ENCODE peak calls at places on chromosomes 12 and 14, in ten cellular contexts. One of them, this sample, is unnamed.

GRCh38 chr14:83483063-83483462 is 1949.4 kb upstream of the SEL1L start:
- DNase-seq in IMR-90: peak; percentile 79
- DNase-seq in SK-N-SH: no peak
- DNase-seq in neuronal stem cell: no peak
- DNase-seq in PC-3: peak; percentile 2
- DNase-seq in GM23248: peak; percentile 35
- DNase-seq in H9: no peak
- DNase-seq in fibroblast of lung: peak; percentile 58
- DNase-seq in neural progenitor cell: no peak
- DNase-seq in mammary epithelial cell: no peak
- DNase-seq in this sample: no peak

GRCh38 chr14:63938198-63939005 is 85.6 kb downstream of the SYNE2 start:
- DNase-seq in PC-3: no peak
- DNase-seq in fibroblast of lung: no peak
- DNase-seq in neuronal stem cell: no peak
- DNase-seq in SK-N-SH: no peak
- DNase-seq in mammary epithelial cell: peak; percentile 63
- DNase-seq in H9: no peak
- DNase-seq in GM23248: no peak
- DNase-seq in IMR-90: peak; percentile 2
- DNase-seq in neural progenitor cell: no peak
- DNase-seq in this sample: no peak

GRCh38 chr14:71475916-71476315 is 456.3 kb upstream of the RGS6 start:
- DNase-seq in GM23248: no peak
- DNase-seq in fibroblast of lung: no peak
- DNase-seq in neuronal stem cell: no peak
- DNase-seq in H9: no peak
- DNase-seq in PC-3: no peak
- DNase-seq in mammary epithelial cell: no peak
- DNase-seq in SK-N-SH: no peak
- DNase-seq in neural progenitor cell: no peak
- DNase-seq in IMR-90: no peak
- DNase-seq in this sample: no peak

GRCh38 chr12:62190921-62191746 is 69.1 kb upstream of the USP15 start:
- DNase-seq in GM23248: peak; percentile 9
- DNase-seq in H9: peak; percentile 65
- DNase-seq in neuronal stem cell: peak; percentile 31
- DNase-seq in neural progenitor cell: peak; percentile 57
- DNase-seq in mammary epithelial cell: no peak
- DNase-seq in IMR-90: peak; percentile 23
- DNase-seq in PC-3: no peak
- DNase-seq in SK-N-SH: peak; percentile 31
- DNase-seq in fibroblast of lung: no peak
- DNase-seq in this sample: no peak

GRCh38 chr12:62588916-62589315 is 122.3 kb downstream of the MON2 start:
- DNase-seq in neural progenitor cell: no peak
- DNase-seq in SK-N-SH: no peak
- DNase-seq in H9: no peak
- DNase-seq in PC-3: peak; percentile 58
- DNase-seq in neuronal stem cell: no peak
- DNase-seq in mammary epithelial cell: no peak
- DNase-seq in IMR-90: peak; percentile 45
- DNase-seq in GM23248: peak; percentile 25
- DNase-seq in fibroblast of lung: peak; percentile 9
- DNase-seq in this sample: peak; percentile 62

GRCh38 chr14:44912041-44912869 is 49.5 kb downstream of the KLHL28 start:
- DNase-seq in SK-N-SH: peak; percentile 34
- DNase-seq in PC-3: no peak
- DNase-seq in GM23248: peak; percentile 36
- DNase-seq in mammary epithelial cell: no peak
- DNase-seq in IMR-90: no peak
- DNase-seq in neuronal stem cell: no peak
- DNase-seq in fibroblast of lung: no peak
- DNase-seq in neural progenitor cell: no peak
- DNase-seq in H9: no peak
- DNase-seq in this sample: no peak

GRCh38 chr14:34365309-34365915 is 96.6 kb downstream of the SPTSSA start:
- DNase-seq in H9: no peak
- DNase-seq in fibroblast of lung: peak; percentile 45
- DNase-seq in mammary epithelial cell: no peak
- DNase-seq in neural progenitor cell: peak; percentile 11
- DNase-seq in SK-N-SH: no peak
- DNase-seq in GM23248: peak; percentile 23
- DNase-seq in IMR-90: peak; percentile 13
- DNase-seq in neuronal stem cell: no peak
- DNase-seq in PC-3: peak; percentile 29
- DNase-seq in this sample: peak; percentile 12

GRCh38 chr14:76874734-76875133 is 48.5 kb downstream of the LRRC74A start:
- DNase-seq in mammary epithelial cell: no peak
- DNase-seq in IMR-90: no peak
- DNase-seq in SK-N-SH: no peak
- DNase-seq in fibroblast of lung: no peak
- DNase-seq in GM23248: no peak
- DNase-seq in neural progenitor cell: no peak
- DNase-seq in H9: no peak
- DNase-seq in neuronal stem cell: no peak
- DNase-seq in PC-3: no peak
- DNase-seq in this sample: no peak

GRCh38 chr12:130615906-130616305 is 100.2 kb downstream of the RIMBP2 start:
- DNase-seq in neuronal stem cell: no peak
- DNase-seq in H9: no peak
- DNase-seq in fibroblast of lung: no peak
- DNase-seq in mammary epithelial cell: no peak
- DNase-seq in GM23248: no peak
- DNase-seq in neural progenitor cell: no peak
- DNase-seq in IMR-90: no peak
- DNase-seq in SK-N-SH: no peak
- DNase-seq in PC-3: no peak
- DNase-seq in this sample: no peak

GRCh38 chr14:65352964-65353530 is 59.5 kb upstream of the FUT8 start:
- DNase-seq in neuronal stem cell: no peak
- DNase-seq in PC-3: peak; percentile 88
- DNase-seq in mammary epithelial cell: peak; percentile 92
- DNase-seq in H9: no peak
- DNase-seq in IMR-90: no peak
- DNase-seq in neural progenitor cell: no peak
- DNase-seq in SK-N-SH: no peak
- DNase-seq in fibroblast of lung: no peak
- DNase-seq in GM23248: peak; percentile 54
- DNase-seq in this sample: peak; percentile 26

GRCh38 chr12:40970320-40970907 is 217.7 kb upstream of the PDZRN4 start:
- DNase-seq in PC-3: peak; percentile 61
- DNase-seq in SK-N-SH: no peak
- DNase-seq in H9: no peak
- DNase-seq in neural progenitor cell: peak; percentile 26
- DNase-seq in mammary epithelial cell: no peak
- DNase-seq in GM23248: no peak
- DNase-seq in fibroblast of lung: no peak
- DNase-seq in IMR-90: no peak
- DNase-seq in neuronal stem cell: no peak
- DNase-seq in this sample: peak; percentile 12

GRCh38 chr12:117328556-117329100 is 32.8 kb downstream of the NOS1 start:
- DNase-seq in H9: no peak
- DNase-seq in neural progenitor cell: no peak
- DNase-seq in GM23248: no peak
- DNase-seq in IMR-90: no peak
- DNase-seq in mammary epithelial cell: no peak
- DNase-seq in neuronal stem cell: no peak
- DNase-seq in SK-N-SH: no peak
- DNase-seq in PC-3: no peak
- DNase-seq in fibroblast of lung: no peak
- DNase-seq in this sample: no peak

GRCh38 chr14:34548472-34548981 is 9.0 kb upstream of the EAPP start:
- DNase-seq in PC-3: no peak
- DNase-seq in mammary epithelial cell: peak; percentile 76
- DNase-seq in SK-N-SH: no peak
- DNase-seq in GM23248: peak; percentile 7
- DNase-seq in neural progenitor cell: no peak
- DNase-seq in fibroblast of lung: no peak
- DNase-seq in IMR-90: no peak
- DNase-seq in neuronal stem cell: no peak
- DNase-seq in H9: no peak
- DNase-seq in this sample: no peak

GRCh38 chr14:79411403-79412174 is 799.7 kb downstream of the DIO2 start:
- DNase-seq in fibroblast of lung: no peak
- DNase-seq in neural progenitor cell: no peak
- DNase-seq in mammary epithelial cell: no peak
- DNase-seq in IMR-90: peak; percentile 66
- DNase-seq in H9: no peak
- DNase-seq in SK-N-SH: no peak
- DNase-seq in PC-3: peak; percentile 62
- DNase-seq in neuronal stem cell: no peak
- DNase-seq in GM23248: no peak
- DNase-seq in this sample: peak; percentile 15

GRCh38 chr12:109099426-109100020 is 2.1 kb downstream of the UNG start:
- DNase-seq in neural progenitor cell: no peak
- DNase-seq in PC-3: no peak
- DNase-seq in H9: no peak
- DNase-seq in fibroblast of lung: no peak
- DNase-seq in neuronal stem cell: no peak
- DNase-seq in GM23248: peak; percentile 17
- DNase-seq in IMR-90: no peak
- DNase-seq in mammary epithelial cell: no peak
- DNase-seq in SK-N-SH: no peak
- DNase-seq in this sample: no peak

GRCh38 chr14:50599700-50600444 is 39.9 kb downstream of the ATL1 start:
- DNase-seq in SK-N-SH: peak; percentile 13
- DNase-seq in IMR-90: peak; percentile 60
- DNase-seq in H9: no peak
- DNase-seq in PC-3: peak; percentile 86
- DNase-seq in GM23248: peak; percentile 63
- DNase-seq in mammary epithelial cell: peak; percentile 76
- DNase-seq in neural progenitor cell: peak; percentile 49
- DNase-seq in neuronal stem cell: peak; percentile 20
- DNase-seq in fibroblast of lung: peak; percentile 78
- DNase-seq in this sample: peak; percentile 68

GRCh38 chr14:106372870-106373657 is 846.7 kb downstream of the TMEM121 start:
- DNase-seq in fibroblast of lung: no peak
- DNase-seq in IMR-90: no peak
- DNase-seq in neuronal stem cell: no peak
- DNase-seq in H9: no peak
- DNase-seq in PC-3: peak; percentile 8
- DNase-seq in neural progenitor cell: no peak
- DNase-seq in GM23248: peak; percentile 8
- DNase-seq in SK-N-SH: peak; percentile 81
- DNase-seq in mammary epithelial cell: no peak
- DNase-seq in this sample: no peak

GRCh38 chr12:47817272-47818006 is 2.3 kb downstream of the HDAC7 start:
- DNase-seq in neuronal stem cell: no peak
- DNase-seq in fibroblast of lung: no peak
- DNase-seq in SK-N-SH: no peak
- DNase-seq in IMR-90: no peak
- DNase-seq in PC-3: no peak
- DNase-seq in GM23248: peak; percentile 68
- DNase-seq in mammary epithelial cell: no peak
- DNase-seq in neural progenitor cell: peak; percentile 46
- DNase-seq in H9: no peak
- DNase-seq in this sample: no peak
- H3K9ac ChIP-seq in neuronal stem cell: no peak overlapping the region
- H3K9ac ChIP-seq in fibroblast of lung: peak overlapping the region; percentile 44
- H3K9ac ChIP-seq in SK-N-SH: peak overlapping the region; percentile 98
- H3K9ac ChIP-seq in IMR-90: peak overlapping the region; percentile 85
- H3K9ac ChIP-seq in PC-3: no peak overlapping the region
- H3K9ac ChIP-seq in GM23248: peak overlapping the region; percentile 93
- H3K9ac ChIP-seq in mammary epithelial cell: no peak overlapping the region
- H3K9ac ChIP-seq in neural progenitor cell: no peak overlapping the region
- H3K9ac ChIP-seq in H9: no peak overlapping the region
- H3K9ac ChIP-seq in this sample: peak overlapping the region; percentile 91

DNA sequence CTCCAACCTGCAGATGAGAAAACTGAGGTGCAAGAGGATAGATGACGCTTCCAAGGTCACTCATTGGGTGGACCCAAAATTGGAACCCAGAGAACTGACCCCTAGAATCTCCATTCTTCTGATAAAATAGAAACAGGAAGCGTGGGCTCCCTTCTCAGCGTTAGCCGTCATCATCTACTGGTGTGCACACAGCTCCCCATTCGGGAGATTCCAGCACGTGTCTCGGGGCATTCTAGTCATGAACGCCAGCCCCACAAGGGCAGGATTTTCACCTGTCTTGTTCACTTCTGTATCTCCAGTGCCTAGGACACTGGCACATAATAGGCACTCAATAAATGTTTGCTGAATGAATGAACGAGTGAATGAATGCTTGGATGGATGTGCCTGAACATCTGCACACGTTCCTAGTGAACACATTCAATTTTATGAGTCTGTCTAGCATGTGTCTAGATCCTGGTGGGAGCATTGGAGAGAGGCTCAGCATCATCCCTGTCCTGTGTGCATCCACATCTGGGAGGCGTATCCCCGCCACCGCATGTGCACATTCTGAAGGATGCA is 30.5 kb downstream of the RASAL1 start:
- DNase-seq in H9: no peak
- DNase-seq in SK-N-SH: peak; percentile 22
- DNase-seq in fibroblast of lung: no peak
- DNase-seq in GM23248: no peak
- DNase-seq in neuronal stem cell: no peak
- DNase-seq in neural progenitor cell: no peak
- DNase-seq in IMR-90: no peak
- DNase-seq in mammary epithelial cell: no peak
- DNase-seq in PC-3: no peak
- DNase-seq in this sample: no peak
- H3K9ac ChIP-seq in H9: no peak overlapping the region
- H3K9ac ChIP-seq in SK-N-SH: no peak overlapping the region
- H3K9ac ChIP-seq in fibroblast of lung: no peak overlapping the region
- H3K9ac ChIP-seq in GM23248: no peak overlapping the region
- H3K9ac ChIP-seq in neuronal stem cell: no peak overlapping the region
- H3K9ac ChIP-seq in neural progenitor cell: no peak overlapping the region
- H3K9ac ChIP-seq in IMR-90: no peak overlapping the region
- H3K9ac ChIP-seq in mammary epithelial cell: no peak overlapping the region
- H3K9ac ChIP-seq in PC-3: no peak overlapping the region
- H3K9ac ChIP-seq in this sample: no peak overlapping the region

DNA sequence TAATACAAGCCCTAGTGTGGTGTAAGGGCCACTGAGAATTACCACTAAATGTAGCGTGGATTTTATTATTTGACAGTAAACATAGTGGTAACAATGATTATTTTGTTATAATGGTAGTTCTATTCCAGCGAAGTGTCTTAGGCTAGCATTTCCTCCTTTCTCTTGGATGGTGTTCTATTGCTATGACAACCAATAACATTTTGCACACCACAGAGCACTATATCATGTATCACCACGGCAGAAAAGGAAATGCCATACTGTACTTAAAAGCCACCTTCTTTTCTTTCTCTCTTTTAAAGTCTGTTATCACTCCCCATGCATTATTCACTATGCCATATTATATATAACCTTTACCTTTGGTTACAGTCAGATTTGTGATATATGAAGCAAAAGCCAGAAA is 195.9 kb downstream of the FOXN3 start:
- DNase-seq in IMR-90: peak; percentile 84
- DNase-seq in fibroblast of lung: peak; percentile 77
- DNase-seq in mammary epithelial cell: peak; percentile 5
- DNase-seq in PC-3: peak; percentile 20
- DNase-seq in H9: no peak
- DNase-seq in neural progenitor cell: no peak
- DNase-seq in SK-N-SH: no peak
- DNase-seq in neuronal stem cell: no peak
- DNase-seq in GM23248: peak; percentile 77
- DNase-seq in this sample: peak; percentile 86
- H3K9ac ChIP-seq in IMR-90: no peak overlapping the region
- H3K9ac ChIP-seq in fibroblast of lung: no peak overlapping the region
- H3K9ac ChIP-seq in mammary epithelial cell: no peak overlapping the region
- H3K9ac ChIP-seq in PC-3: no peak overlapping the region
- H3K9ac ChIP-seq in H9: no peak overlapping the region
- H3K9ac ChIP-seq in neural progenitor cell: no peak overlapping the region
- H3K9ac ChIP-seq in SK-N-SH: peak overlapping the region; percentile 49
- H3K9ac ChIP-seq in neuronal stem cell: no peak overlapping the region
- H3K9ac ChIP-seq in GM23248: peak overlapping the region; percentile 46
- H3K9ac ChIP-seq in this sample: peak overlapping the region; percentile 26

GRCh38 chr14:103688441-103688840 is 26.8 kb downstream of the XRCC3 start:
- DNase-seq in H9: no peak
- DNase-seq in PC-3: no peak
- DNase-seq in SK-N-SH: no peak
- DNase-seq in fibroblast of lung: no peak
- DNase-seq in IMR-90: no peak
- DNase-seq in GM23248: peak; percentile 55
- DNase-seq in neural progenitor cell: no peak
- DNase-seq in mammary epithelial cell: no peak
- DNase-seq in neuronal stem cell: no peak
- DNase-seq in this sample: no peak
- H3K9ac ChIP-seq in H9: no peak overlapping the region
- H3K9ac ChIP-seq in PC-3: no peak overlapping the region
- H3K9ac ChIP-seq in SK-N-SH: no peak overlapping the region
- H3K9ac ChIP-seq in fibroblast of lung: no peak overlapping the region
- H3K9ac ChIP-seq in IMR-90: no peak overlapping the region
- H3K9ac ChIP-seq in GM23248: peak overlapping the region; percentile 51
- H3K9ac ChIP-seq in neural progenitor cell: no peak overlapping the region
- H3K9ac ChIP-seq in mammary epithelial cell: no peak overlapping the region
- H3K9ac ChIP-seq in neuronal stem cell: no peak overlapping the region
- H3K9ac ChIP-seq in this sample: no peak overlapping the region

This sample was measured in endothelial cell of umbilical vein.